ENCODE peak calls at places on chromosomes 5 and 9, in four cellular contexts. Z is body of pancreas, R is SK-N-MC, F is astrocyte of the spinal cord. C is an unnamed sample.

GRCh38 chr9:119091074-119091473 is 278.2 kb downstream of the BRINP1 start:
- DNase-seq in Z (no peak), R (no peak), F (no peak), C (no peak)

GRCh38 chr9:99632349-99633038 is 189.2 kb upstream of the NR4A3 start:
- DNase-seq in Z (no peak), R (no peak), F (no peak), C (no peak)

GRCh38 chr5:58680503-58680902 is 97.6 kb downstream of the RAB3C start:
- DNase-seq in Z (no peak), R (no peak), F (no peak), C (no peak)

GRCh38 chr5:132388244-132389050 is 18.9 kb downstream of the SLC22A5 start:
- DNase-seq in Z (peak), R (no peak), F (peak), C (peak)

GRCh38 chr5:176638437-176638836 is 8.0 kb downstream of the EIF4E1B start:
- DNase-seq in Z (no peak), R (no peak), F (no peak), C (no peak)

GRCh38 chr5:1892211-1892610 is 9.5 kb upstream of the IRX4 start:
- DNase-seq in Z (no peak), R (no peak), F (no peak), C (no peak)

GRCh38 chr9:10612649-10613398 is at the start of gene PTPRD:
- DNase-seq in Z (peak), R (no peak), F (peak), C (peak)

GRCh38 chr5:40879163-40879942 is 29.9 kb upstream of the C7 start:
- DNase-seq in Z (no peak), R (peak), F (peak), C (no peak)

GRCh38 chr9:129446828-129447550 is 173.9 kb downstream of the C9orf50 start:
- DNase-seq in Z (no peak), R (no peak), F (no peak), C (no peak)

GRCh38 chr9:76592105-76593010 is 133.4 kb downstream of the GCNT1 start:
- DNase-seq in Z (no peak), R (no peak), F (peak), C (no peak)

GRCh38 chr5:134493461-134494055 is 31.9 kb upstream of the JADE2 start:
- DNase-seq in Z (no peak), R (no peak), F (no peak), C (no peak)

GRCh38 chr9:112777914-112778313 is 27.4 kb downstream of the SNX30 start:
- DNase-seq in Z (no peak), R (no peak), F (no peak), C (no peak)

GRCh38 chr9:97570899-97571298 is 62.3 kb downstream of the TSTD2 start:
- DNase-seq in Z (no peak), R (no peak), F (no peak), C (no peak)

GRCh38 chr5:116360008-116360853 is 214.4 kb downstream of the SEMA6A start:
- DNase-seq in Z (no peak), R (no peak), F (peak), C (no peak)

GRCh38 chr5:68169898-68170297 is 45.7 kb upstream of the PIK3R1 start:
- DNase-seq in Z (no peak), R (no peak), F (peak), C (no peak)

GRCh38 chr9:123034881-123035465 is 1.5 kb downstream of the GPR21 start:
- DNase-seq in Z (no peak), R (no peak), F (no peak), C (no peak)

GRCh38 chr5:98510601-98511000 is 262.9 kb upstream of the RGMB start:
- DNase-seq in Z (no peak), R (no peak), F (no peak), C (no peak)

GRCh38 chr9:18268381-18268780 is 205.6 kb upstream of the ADAMTSL1 start:
- DNase-seq in Z (no peak), R (no peak), F (peak), C (no peak)

GRCh38 chr5:26121343-26121742 is 917.0 kb downstream of the CDH9 start:
- DNase-seq in Z (no peak), R (peak), F (no peak), C (peak)

GRCh38 chr9:123584202-123585176 is 228.5 kb downstream of the CRB2 start:
- DNase-seq in Z (no peak), R (no peak), F (no peak), C (no peak)

GRCh38 chr9:77991191-77991590 is 40.4 kb downstream of the GNAQ start:
- DNase-seq in Z (no peak), R (no peak), F (no peak), C (no peak)

GRCh38 chr5:8650197-8650596 is 781.2 kb downstream of the MTRR start:
- DNase-seq in Z (no peak), R (no peak), F (peak), C (no peak)

GRCh38 chr9:136283291-136284235 is 20.3 kb downstream of the CCDC187 start:
- DNase-seq in Z (peak), R (no peak), F (peak), C (no peak)
- H3K4me3 ChIP-seq in Z (no peak), R (no peak), F (no peak), C (no peak)

GRCh38 chr9:132582276-132582785 is at the start of gene BARHL1:
- DNase-seq in Z (no peak), R (no peak), F (no peak), C (no peak)
- H3K4me3 ChIP-seq in Z (no peak), R (no peak), F (peak), C (no peak)

DNA sequence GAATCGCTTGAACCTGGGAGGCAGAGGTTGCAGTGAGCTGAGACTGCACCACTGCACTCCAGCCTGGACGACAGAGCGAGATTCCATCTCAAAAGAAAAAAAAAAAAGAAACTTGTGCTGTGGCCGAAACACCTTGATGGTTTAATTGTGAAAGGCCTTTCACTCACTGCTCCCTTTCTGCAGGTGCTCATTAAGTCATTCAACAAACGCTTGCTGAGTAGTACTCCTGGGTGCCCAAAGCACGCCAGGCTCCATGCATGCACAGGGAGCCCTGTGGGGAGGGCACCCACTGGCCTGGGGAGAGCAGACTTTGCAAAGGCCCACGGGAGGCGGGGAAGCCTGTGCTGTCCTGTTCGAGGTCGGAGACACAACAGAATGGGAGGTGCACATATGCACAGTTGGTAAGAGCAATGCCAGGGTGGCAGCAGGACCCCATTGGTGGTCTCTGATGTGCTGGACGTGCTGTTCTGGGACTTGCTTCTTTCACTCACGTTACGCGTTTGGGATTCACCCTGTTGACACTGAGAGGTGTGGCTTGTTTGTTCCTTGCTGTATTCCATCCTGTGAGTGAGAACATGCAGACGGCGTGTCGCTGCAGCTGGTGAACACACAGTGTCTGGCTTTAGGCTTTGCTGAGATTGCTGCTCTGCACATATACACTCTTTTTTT is 3.0 kb upstream of the ENTPD2 start:
- DNase-seq in Z (no peak), R (no peak), F (no peak), C (no peak)
- H3K4me3 ChIP-seq in Z (no peak), R (no peak), F (no peak), C (no peak)

DNA sequence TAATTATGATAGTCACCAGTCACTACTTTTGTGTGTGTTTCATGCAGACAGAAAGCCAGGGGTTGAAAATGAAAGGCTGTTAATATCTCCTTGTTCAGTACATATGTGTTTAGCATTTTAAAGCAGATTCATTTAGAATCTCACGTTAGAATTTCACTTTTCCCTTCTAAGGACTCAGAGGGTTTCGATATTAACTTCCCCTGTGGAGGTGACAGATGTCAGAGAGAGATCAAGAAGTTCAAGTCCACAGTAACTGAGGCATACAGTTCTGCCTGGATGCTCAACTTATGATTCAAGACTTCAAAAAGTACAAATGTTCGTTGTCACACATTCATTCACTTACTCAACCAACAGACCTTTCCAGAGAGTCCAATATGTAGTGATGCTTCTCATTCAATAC is 251.1 kb downstream of the EBF1 start:
- DNase-seq in Z (no peak), R (no peak), F (no peak), C (no peak)
- H3K4me3 ChIP-seq in Z (no peak), R (no peak), F (no peak), C (no peak)